ENCODE peak calls at places on chromosomes 7 and 10, in five cellular contexts. C is PC-9, L is GM23248, B is neuronal stem cell, H is PC-3. V is an unnamed sample. For H3K4me1, the result is how much of the 10 kb centered on the place peaks cover.

GRCh38 chr7:128363261-128363721 is 1.8 kb upstream of the PRRT4 start:
- DNase-seq in C (no peak), L (no peak), B (no peak), H (no peak), V (no peak)

GRCh38 chr7:2441430-2442058 is 34.7 kb downstream of the GRIFIN start:
- DNase-seq in C (peak), L (no peak), B (no peak), H (no peak), V (no peak)

GRCh38 chr7:157540606-157541294 is 203.9 kb downstream of the DNAJB6 start:
- DNase-seq in C (no peak), L (no peak), B (no peak), H (no peak), V (no peak)

GRCh38 chr10:8588135-8588534 is 533.6 kb downstream of the GATA3 start:
- DNase-seq in C (no peak), L (no peak), B (no peak), H (no peak), V (no peak)

GRCh38 chr7:92621641-92622429 is 31.6 kb upstream of the FAM133B start:
- DNase-seq in C (no peak), L (peak), B (no peak), H (no peak), V (no peak)

GRCh38 chr10:29648114-29648982 is 13.6 kb upstream of the SVIL start:
- DNase-seq in C (no peak), L (peak), B (no peak), H (no peak), V (no peak)

GRCh38 chr7:48090095-48090805 is 1.2 kb downstream of the UPP1 start:
- DNase-seq in C (peak), L (peak), B (peak), H (peak), V (peak)

GRCh38 chr7:158476303-158476932 is 111.2 kb downstream of the PTPRN2 start:
- DNase-seq in C (no peak), L (no peak), B (no peak), H (no peak), V (no peak)

GRCh38 chr10:21888959-21889358 is 114.6 kb downstream of the DNAJC1 start:
- DNase-seq in C (no peak), L (no peak), B (no peak), H (no peak), V (no peak)

GRCh38 chr7:140156460-140157080 is 20.2 kb downstream of the KDM7A start:
- DNase-seq in C (no peak), L (no peak), B (no peak), H (no peak), V (no peak)

GRCh38 chr10:77661674-77662073 is 24.1 kb upstream of the KCNMA1 start:
- DNase-seq in C (no peak), L (no peak), B (no peak), H (no peak), V (no peak)

GRCh38 chr10:13340068-13340467 is 8.0 kb downstream of the SEPHS1 start:
- DNase-seq in C (no peak), L (no peak), B (no peak), H (no peak), V (no peak)

GRCh38 chr7:149865437-149865836 is 8.3 kb upstream of the ATP6V0E2 start:
- DNase-seq in C (no peak), L (no peak), B (no peak), H (no peak), V (no peak)

GRCh38 chr10:122487231-122487765 is 25.9 kb downstream of the HTRA1 start:
- DNase-seq in C (no peak), L (no peak), B (no peak), H (no peak), V (no peak)

GRCh38 chr7:121547341-121548092 is 151.4 kb upstream of the FAM3C start:
- DNase-seq in C (peak), L (peak), B (peak), H (peak), V (peak)

GRCh38 chr7:67018940-67019339 is 22.3 kb downstream of the TYW1 start:
- DNase-seq in C (no peak), L (no peak), B (no peak), H (no peak), V (no peak)

GRCh38 chr10:6145979-6146432 is 56.7 kb upstream of the PFKFB3 start:
- DNase-seq in C (no peak), L (no peak), B (no peak), H (no peak), V (no peak)

GRCh38 chr10:85641479-85641967 is 725.1 kb downstream of the GRID1 start:
- DNase-seq in C (peak), L (no peak), B (no peak), H (peak), V (peak)

GRCh38 chr7:2576742-2577491 is 18.1 kb downstream of the IQCE start:
- DNase-seq in C (no peak), L (no peak), B (no peak), H (no peak), V (no peak)

GRCh38 chr10:68043030-68043429 is 32.1 kb downstream of the HERC4 start:
- DNase-seq in C (no peak), L (peak), B (no peak), H (peak), V (no peak)

GRCh38 chr10:30990971-30991646 is 40.6 kb downstream of the ZNF438 start:
- DNase-seq in C (no peak), L (no peak), B (no peak), H (no peak), V (no peak)

GRCh38 chr10:94235470-94235869 is 127.3 kb downstream of the NOC3L start:
- DNase-seq in C (no peak), L (no peak), B (no peak), H (no peak), V (no peak)

GRCh38 chr7:50332241-50333176 is 28.0 kb downstream of the IKZF1 start:
- DNase-seq in C (no peak), L (no peak), B (no peak), H (no peak), V (no peak)
- H3K4me2 ChIP-seq in C (no peak), L (no peak), B (no peak), H (no peak), V (no peak)

DNA sequence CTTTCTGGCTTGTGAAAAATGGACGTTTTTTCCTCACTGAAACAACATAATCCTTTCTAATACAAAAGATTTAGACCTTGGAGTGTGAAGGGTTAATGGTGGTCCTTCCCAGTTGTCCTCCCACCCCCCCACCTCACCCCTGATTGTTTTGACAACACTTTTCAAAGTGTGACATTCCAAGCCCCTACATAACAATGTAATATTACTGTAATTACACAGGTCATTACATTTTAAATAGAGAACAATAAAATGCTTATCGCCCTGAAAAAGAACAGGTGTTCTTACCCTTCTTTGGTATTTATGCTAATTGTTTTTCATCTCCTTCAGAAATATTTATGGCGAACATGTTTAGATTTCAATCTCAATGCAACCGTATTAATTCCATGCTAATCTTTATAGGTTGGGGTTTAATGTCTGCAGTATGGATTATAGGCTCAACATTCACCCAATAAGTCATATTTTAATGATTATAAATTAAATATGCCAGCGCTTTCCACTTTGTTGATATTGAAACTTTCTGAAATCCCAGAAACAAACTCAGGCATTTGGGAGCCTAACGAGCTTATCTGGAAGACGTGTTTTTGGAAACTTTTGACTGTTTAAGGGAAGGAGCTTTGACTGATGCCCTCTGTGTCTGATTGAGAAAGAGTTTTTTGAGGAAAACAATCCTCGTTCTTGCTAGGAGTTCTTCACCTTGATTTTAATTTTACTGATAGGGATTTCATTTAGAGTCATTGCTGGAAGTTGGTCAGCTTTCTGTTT is 5.1 kb downstream of the TCF7L2 start:
- DNase-seq in C (no peak), L (no peak), B (no peak), H (no peak), V (no peak)
- H3K4me1 ChIP-seq in C (under half), L (half or more), B (half or more), H (half or more), V (half or more)

GRCh38 chr10:74081918-74082317 is 68.7 kb downstream of the AP3M1 start:
- DNase-seq in C (no peak), L (peak), B (no peak), H (no peak), V (no peak)

GRCh38 chr10:74083304-74083703 is 67.3 kb downstream of the AP3M1 start:
- DNase-seq in C (no peak), L (peak), B (no peak), H (no peak), V (no peak)

GRCh38 chr10:74081192-74081803 is 69.3 kb downstream of the AP3M1 start:
- DNase-seq in C (no peak), L (peak), B (peak), H (peak), V (peak)

GRCh38 chr10:74079914-74080590 is 70.6 kb downstream of the AP3M1 start:
- DNase-seq in C (peak), L (peak), B (no peak), H (peak), V (no peak)

GRCh38 chr10:74082319-74082718 is 68.3 kb downstream of the AP3M1 start:
- DNase-seq in C (no peak), L (no peak), B (no peak), H (no peak), V (no peak)
- H3K4me2 ChIP-seq in C (no peak), L (no peak), B (no peak), H (no peak), V (no peak)

DNA sequence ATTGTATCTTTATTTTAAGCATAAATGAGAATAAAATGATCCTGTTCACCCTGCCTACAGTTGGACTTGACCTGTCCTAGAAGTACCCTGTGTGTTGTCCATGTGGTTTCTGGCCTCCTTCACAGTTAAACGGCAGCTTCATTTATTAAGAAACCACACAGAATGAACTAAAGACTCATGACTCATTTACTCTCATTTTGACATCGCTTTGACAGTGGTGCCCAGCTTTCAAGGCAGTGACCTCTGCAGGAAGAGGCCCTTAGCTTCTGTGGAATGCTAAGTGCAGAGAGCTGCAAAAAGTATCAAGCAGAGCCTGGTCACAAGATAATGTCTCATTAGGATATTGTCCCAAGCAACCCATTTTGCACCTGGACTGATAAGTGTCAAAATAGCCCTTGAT is 93.4 kb downstream of the AVL9 start:
- DNase-seq in C (no peak), L (peak), B (no peak), H (peak), V (peak)
- H3K4me1 ChIP-seq in C (under half), L (under half), B (under half), H (under half), V (under half)

GRCh38 chr10:11223507-11224157 is 206.0 kb downstream of the CELF2 start:
- DNase-seq in C (no peak), L (no peak), B (no peak), H (no peak), V (no peak)

GRCh38 chr10:11225935-11226334 is 208.3 kb downstream of the CELF2 start:
- DNase-seq in C (no peak), L (no peak), B (no peak), H (no peak), V (no peak)

GRCh38 chr10:11224792-11225448 is 207.2 kb downstream of the CELF2 start:
- DNase-seq in C (no peak), L (no peak), B (no peak), H (no peak), V (no peak)

GRCh38 chr10:11223081-11223480 is 205.4 kb downstream of the CELF2 start:
- DNase-seq in C (no peak), L (no peak), B (no peak), H (no peak), V (no peak)

DNA sequence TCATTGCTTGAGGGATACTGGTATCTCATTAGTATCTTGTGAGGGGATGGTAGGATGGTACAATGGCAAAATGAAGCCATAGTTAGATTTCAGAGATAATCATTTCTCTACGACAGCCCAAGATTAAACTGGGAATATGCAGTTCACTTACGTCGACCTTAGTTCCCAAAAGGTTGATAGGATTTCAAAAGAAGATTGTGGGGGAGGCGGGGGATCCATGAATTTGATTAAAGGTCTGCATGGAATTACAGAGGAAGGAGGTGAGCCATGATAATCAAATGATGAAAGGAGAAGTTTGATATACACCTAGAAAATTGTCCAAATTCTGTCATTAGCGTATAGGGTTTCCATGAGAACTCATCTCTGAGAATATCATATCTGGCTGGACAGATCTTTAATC is 206.6 kb downstream of the CELF2 start:
- DNase-seq in C (no peak), L (no peak), B (no peak), H (no peak), V (no peak)
- H3K4me2 ChIP-seq in C (no peak), L (no peak), B (no peak), H (no peak), V (no peak)

DNA sequence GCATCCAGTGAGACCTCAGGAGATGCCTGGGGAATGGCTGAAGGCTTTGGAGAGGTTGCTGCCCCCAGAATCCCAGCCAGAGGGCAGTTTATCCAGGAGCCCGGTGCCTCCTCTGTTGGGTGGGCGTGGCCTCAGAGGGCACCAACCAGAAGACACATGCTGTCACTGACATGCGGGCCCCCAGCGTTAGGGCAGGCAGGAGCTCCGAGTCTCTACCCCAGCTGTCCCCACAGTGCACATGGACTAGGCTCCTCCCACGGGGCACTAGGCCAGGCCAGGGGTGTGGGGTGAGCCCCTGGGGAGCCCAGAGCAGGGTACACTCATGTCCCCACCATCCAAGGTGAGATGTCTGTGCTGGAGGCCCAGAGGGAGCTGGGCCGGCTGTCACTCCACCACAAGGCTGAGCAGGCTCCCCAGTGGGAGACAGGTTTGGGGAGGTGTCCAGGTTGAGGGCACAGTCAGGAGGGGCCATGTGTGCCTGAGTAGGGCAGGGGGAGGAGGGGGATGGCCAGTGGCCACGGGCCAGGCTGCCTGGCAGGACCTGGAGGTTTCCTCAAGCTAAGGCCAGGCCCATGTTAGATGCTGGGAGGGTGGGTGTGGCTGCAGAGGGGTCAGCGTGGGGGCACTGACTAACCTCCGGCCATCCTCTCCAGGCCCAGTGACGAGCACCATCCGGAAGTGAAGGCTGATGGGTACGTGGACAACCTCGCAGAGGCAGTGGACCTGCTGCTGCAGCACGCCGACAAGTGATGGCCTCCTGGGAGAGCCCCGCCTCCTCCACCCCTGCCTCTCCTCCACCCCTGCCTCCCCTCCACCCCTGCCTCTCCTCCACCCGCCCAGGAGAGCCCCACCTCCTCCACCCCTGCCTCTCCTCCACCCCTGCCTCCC is 131.3 kb downstream of the FAM53B start:
- DNase-seq in C (peak), L (peak), B (no peak), H (no peak), V (no peak)
- H3K4me1 ChIP-seq in C (under half), L (under half), B (under half), H (under half), V (under half)